ENCODE peak calls at places on chromosomes 11 and 22, in eight cellular contexts. R is cardiac muscle cell; Z is neural crest cell; H is astrocyte; C is heart left ventricle; A is lung; Q is CD8-positive, alpha-beta T cell; Y is HFFc6. B is an unnamed sample.

GRCh38 chr11:60874421-60875365 is 7.4 kb downstream of the ZP1 start:
- DNase-seq in R (no peak), Z (no peak), H (no peak), C (peak; percentile 17), A (no peak), Q (no peak), Y (no peak), B (no peak)

GRCh38 chr11:96263361-96263763 is 79.6 kb downstream of the MAML2 start:
- DNase-seq in R (no peak), Z (no peak), H (peak; percentile 78), C (no peak), A (no peak), Q (no peak), Y (peak; percentile 83), B (no peak)

GRCh38 chr11:36409152-36409713 is 100.8 kb downstream of the TRAF6 start:
- DNase-seq in R (no peak), Z (no peak), H (peak; percentile 81), C (no peak), A (no peak), Q (no peak), Y (no peak), B (peak; percentile 25)

GRCh38 chr11:123052884-123053721 is 8.8 kb downstream of the HSPA8 start:
- DNase-seq in R (no peak), Z (no peak), H (no peak), C (no peak), A (no peak), Q (no peak), Y (no peak), B (no peak)

GRCh38 chr11:73158356-73159051 is 16.4 kb upstream of the FCHSD2 start:
- DNase-seq in R (no peak), Z (no peak), H (peak; percentile 77), C (no peak), A (no peak), Q (no peak), Y (peak; percentile 61), B (no peak)

GRCh38 chr11:9219572-9219971 is 45.6 kb downstream of the DENND5A start:
- DNase-seq in R (no peak), Z (no peak), H (peak; percentile 94), C (no peak), A (no peak), Q (no peak), Y (peak; percentile 41), B (no peak)

GRCh38 chr11:62611705-62612365 is 740 bp downstream of the EML3 start:
- DNase-seq in R (no peak), Z (no peak), H (peak; percentile 60), C (peak; percentile 62), A (peak; percentile 71), Q (peak; percentile 21), Y (peak; percentile 67), B (peak; percentile 21)

GRCh38 chr11:131511794-131512193 is 141.4 kb downstream of the NTM start:
- DNase-seq in R (peak; percentile 54), Z (peak; percentile 23), H (no peak), C (peak; percentile 49), A (no peak), Q (no peak), Y (no peak), B (peak; percentile 59)

GRCh38 chr11:110793556-110793955 is 81.3 kb upstream of the ARHGAP20 start:
- DNase-seq in R (no peak), Z (no peak), H (peak; percentile 59), C (no peak), A (no peak), Q (no peak), Y (no peak), B (no peak)

GRCh38 chr22:50503475-50504145 is 3.9 kb downstream of the LMF2 start:
- DNase-seq in R (no peak), Z (no peak), H (no peak), C (no peak), A (no peak), Q (no peak), Y (no peak), B (no peak)

GRCh38 chr11:35619030-35619753 is 932 bp downstream of the FJX1 start:
- DNase-seq in R (no peak), Z (peak; percentile 41), H (peak; percentile 44), C (peak; percentile 36), A (no peak), Q (no peak), Y (peak; percentile 35), B (peak; percentile 55)

GRCh38 chr22:32237021-32237420 is 18.1 kb downstream of the SLC5A4 start:
- DNase-seq in R (no peak), Z (no peak), H (no peak), C (no peak), A (no peak), Q (no peak), Y (no peak), B (no peak)

GRCh38 chr11:117187428-117187798 is 8.9 kb downstream of the SIDT2 start:
- DNase-seq in R (no peak), Z (no peak), H (no peak), C (no peak), A (no peak), Q (no peak), Y (no peak), B (no peak)

GRCh38 chr11:64026575-64027213 is 9.0 kb upstream of the FLRT1 start:
- DNase-seq in R (no peak), Z (no peak), H (no peak), C (no peak), A (no peak), Q (no peak), Y (no peak), B (no peak)

GRCh38 chr11:59562292-59562691 is 51.0 kb downstream of the OR4D9 start:
- DNase-seq in R (no peak), Z (no peak), H (no peak), C (no peak), A (no peak), Q (no peak), Y (no peak), B (no peak)

GRCh38 chr11:19819148-19819547 is 106.5 kb downstream of the NAV2 start:
- DNase-seq in R (no peak), Z (no peak), H (no peak), C (no peak), A (peak; percentile 68), Q (no peak), Y (no peak), B (no peak)

GRCh38 chr11:107591098-107591445 is at the start of gene ELMOD1:
- DNase-seq in R (peak; percentile 80), Z (peak; percentile 56), H (peak; percentile 10), C (peak; percentile 68), A (no peak), Q (no peak), Y (peak; percentile 18), B (peak; percentile 62)

GRCh38 chr22:30305519-30305905 is 16.2 kb upstream of the CASTOR1 start:
- DNase-seq in R (no peak), Z (no peak), H (no peak), C (peak; percentile 83), A (no peak), Q (peak; percentile 43), Y (no peak), B (peak; percentile 24)

GRCh38 chr22:17795661-17796548 is 21.6 kb upstream of the BID start:
- DNase-seq in R (no peak), Z (no peak), H (no peak), C (no peak), A (no peak), Q (no peak), Y (no peak), B (no peak)

GRCh38 chr22:20427104-20427944 is 10.3 kb downstream of the SCARF2 start:
- DNase-seq in R (no peak), Z (no peak), H (no peak), C (no peak), A (no peak), Q (no peak), Y (no peak), B (no peak)

GRCh38 chr22:41976070-41976901 is 7.0 kb downstream of the SEPTIN3 start:
- DNase-seq in R (peak; percentile 69), Z (peak; percentile 38), H (no peak), C (peak; percentile 40), A (no peak), Q (peak; percentile 23), Y (no peak), B (no peak)

GRCh38 chr22:37571992-37572373 is 7.9 kb downstream of the LGALS2 start:
- DNase-seq in R (no peak), Z (no peak), H (no peak), C (no peak), A (no peak), Q (no peak), Y (no peak), B (no peak)

GRCh38 chr22:45574069-45574703 is 71.5 kb downstream of the FBLN1 start:
- DNase-seq in R (no peak), Z (no peak), H (no peak), C (no peak), A (no peak), Q (no peak), Y (no peak), B (no peak)

GRCh38 chr11:67691149-67691548 is 16.7 kb upstream of the ALDH3B2 start:
- DNase-seq in R (peak; percentile 22), Z (no peak), H (no peak), C (no peak), A (no peak), Q (no peak), Y (no peak), B (no peak)
- TF ChIP-seq CTCF in R (peak; percentile 27), Z (peak; percentile 45), H (no peak), C (no peak), A (no peak), Q (no peak), Y (peak; percentile 23), B (no peak)

GRCh38 chr22:39363751-39364484 is 14.1 kb downstream of the SYNGR1 start:
- DNase-seq in R (no peak), Z (no peak), H (no peak), C (no peak), A (no peak), Q (no peak), Y (no peak), B (no peak)
- TF ChIP-seq CTCF in R (no peak), Z (no peak), H (no peak), C (no peak), A (no peak), Q (no peak), Y (no peak), B (no peak)

GRCh38 chr22:35841907-35842518 is 124.3 kb downstream of the APOL5 start:
- DNase-seq in R (no peak), Z (no peak), H (no peak), C (no peak), A (no peak), Q (no peak), Y (no peak), B (no peak)

GRCh38 chr22:35844886-35845285 is 127.2 kb downstream of the APOL5 start:
- DNase-seq in R (no peak), Z (no peak), H (no peak), C (no peak), A (no peak), Q (no peak), Y (no peak), B (no peak)

GRCh38 chr22:35842519-35842913 is 124.8 kb downstream of the APOL5 start:
- DNase-seq in R (no peak), Z (no peak), H (no peak), C (no peak), A (no peak), Q (no peak), Y (no peak), B (no peak)

GRCh38 chr22:35839811-35840739 is 122.4 kb downstream of the APOL5 start:
- DNase-seq in R (peak; percentile 92), Z (peak; percentile 64), H (peak; percentile 98), C (peak; percentile 91), A (peak; percentile 86), Q (no peak), Y (peak; percentile 97), B (peak; percentile 83)

GRCh38 chr22:35842954-35843353 is 125.3 kb downstream of the APOL5 start:
- DNase-seq in R (peak; percentile 39), Z (peak; percentile 28), H (peak; percentile 11), C (peak; percentile 35), A (peak; percentile 34), Q (no peak), Y (peak; percentile 56), B (peak; percentile 40)
- TF ChIP-seq CTCF in R (peak; percentile 64), Z (peak; percentile 61), H (peak; percentile 53), C (peak; percentile 32), A (no peak), Q (no peak), Y (peak; percentile 83), B (peak; percentile 34)

GRCh38 chr22:26436903-26437515 is 7.9 kb downstream of the ASPHD2 start:
- DNase-seq in R (no peak), Z (no peak), H (no peak), C (no peak), A (no peak), Q (no peak), Y (no peak), B (no peak)
- TF ChIP-seq CTCF in R (no peak), Z (no peak), H (no peak), C (no peak), A (no peak), Q (no peak), Y (no peak), B (no peak)